ENCODE peak calls at places on chromosomes 7 and 10, in nine cellular contexts. N is OCI-LY7, C is fibroblast of mammary gland, K is cardiac fibroblast, Z is endodermal cell, V is neural progenitor cell, J is tibial nerve, B is left ventricle myocardium inferior, E is NB4. A is an unnamed sample.

GRCh38 chr10:60798870-60799269 is 20.6 kb downstream of the CDK1 start:
- DNase-seq in N (no peak), E (no peak), K (no peak), V (no peak), C (no peak), Z (no peak), B (no peak), J (no peak), A (no peak)

GRCh38 chr7:157585113-157585861 is 248.5 kb downstream of the DNAJB6 start:
- DNase-seq in E (peak), B (no peak), C (no peak), V (peak), J (no peak), Z (no peak), N (peak), K (no peak), A (no peak)

GRCh38 chr7:22476822-22477221 is 23.2 kb downstream of the STEAP1B start:
- DNase-seq in Z (no peak), B (no peak), N (no peak), J (no peak), V (no peak), E (peak), K (no peak), C (no peak), A (no peak)

GRCh38 chr10:44045020-44045419 is 339.9 kb downstream of the CXCL12 start:
- DNase-seq in C (no peak), Z (no peak), J (no peak), V (no peak), E (no peak), K (no peak), N (no peak), B (peak), A (no peak)

GRCh38 chr10:60870803-60871202 is 73.2 kb downstream of the RHOBTB1 start:
- DNase-seq in N (no peak), V (no peak), C (no peak), E (peak), J (no peak), Z (no peak), K (no peak), B (no peak), A (no peak)

GRCh38 chr7:55246181-55246580 is 119.0 kb upstream of the LANCL2 start:
- DNase-seq in C (peak), J (no peak), V (no peak), E (no peak), Z (no peak), K (peak), N (no peak), B (no peak), A (no peak)

GRCh38 chr7:107605223-107605815 is 25.3 kb downstream of the BCAP29 start:
- DNase-seq in K (no peak), E (no peak), Z (no peak), B (no peak), V (no peak), C (no peak), J (no peak), N (no peak), A (no peak)

GRCh38 chr10:102403115-102403514 is 7.6 kb downstream of the NFKB2 start:
- DNase-seq in E (no peak), Z (no peak), J (no peak), V (no peak), K (no peak), B (no peak), C (no peak), N (no peak), A (no peak)

GRCh38 chr10:43219848-43220247 is 47.0 kb downstream of the RASGEF1A start:
- DNase-seq in J (no peak), V (no peak), C (no peak), N (no peak), B (no peak), K (no peak), Z (peak), E (no peak), A (no peak)

GRCh38 chr10:85510682-85511081 is 855.9 kb downstream of the GRID1 start:
- DNase-seq in B (peak), E (peak), C (no peak), K (no peak), J (no peak), V (peak), N (no peak), Z (peak), A (no peak)

GRCh38 chr10:24873281-24873683 is 79.1 kb downstream of the PRTFDC1 start:
- DNase-seq in K (peak), N (no peak), C (peak), E (peak), V (no peak), Z (no peak), B (no peak), J (no peak), A (no peak)

GRCh38 chr10:86440874-86441838 is 74.6 kb upstream of the GRID1 start:
- DNase-seq in K (peak), B (no peak), V (no peak), N (no peak), Z (no peak), E (no peak), C (peak), J (no peak), A (no peak)

GRCh38 chr7:107692501-107692900 is 31.9 kb downstream of the SLC26A4 start:
- DNase-seq in J (no peak), V (no peak), C (peak), N (no peak), E (no peak), K (peak), Z (no peak), B (no peak), A (no peak)

GRCh38 chr7:135650831-135651573 is 11.3 kb upstream of the STMP1 start:
- DNase-seq in N (no peak), E (peak), B (no peak), Z (no peak), V (no peak), K (peak), J (no peak), C (peak), A (no peak)

GRCh38 chr7:135326636-135327280 is 93.1 kb downstream of the STRA8 start:
- DNase-seq in Z (no peak), V (no peak), E (no peak), C (peak), B (no peak), N (no peak), K (peak), J (no peak), A (no peak)

GRCh38 chr10:124092270-124093075 is 925 bp downstream of the CHST15 start:
- DNase-seq in Z (peak), E (no peak), V (peak), B (peak), J (no peak), K (peak), C (no peak), N (peak), A (peak)

GRCh38 chr10:132023092-132023811 is 41.5 kb upstream of the BNIP3 start:
- DNase-seq in B (peak), E (peak), K (peak), V (peak), N (peak), C (peak), Z (peak), J (peak), A (no peak)

GRCh38 chr10:111822661-111823060 is 360.9 kb downstream of the GPAM start:
- DNase-seq in K (no peak), V (no peak), N (no peak), E (no peak), Z (no peak), B (no peak), C (no peak), J (no peak), A (no peak)

GRCh38 chr7:50069613-50070012 is 23.4 kb downstream of the ZPBP start:
- DNase-seq in V (no peak), N (no peak), E (peak), K (peak), B (no peak), C (no peak), J (no peak), Z (peak), A (no peak)

GRCh38 chr7:80722596-80723141 is 84.2 kb downstream of the CD36 start:
- DNase-seq in N (no peak), E (no peak), J (peak), C (peak), B (peak), V (peak), Z (peak), K (peak), A (no peak)

GRCh38 chr10:47041401-47042198 is 130.4 kb downstream of the PTPN20 start:
- DNase-seq in N (no peak), K (no peak), E (no peak), B (no peak), V (no peak), Z (no peak), J (no peak), C (no peak), A (no peak)

GRCh38 chr10:124388823-124389612 is 29.7 kb downstream of the OAT start:
- DNase-seq in J (peak), Z (peak), E (peak), C (peak), V (peak), N (peak), B (peak), K (peak), A (peak)

GRCh38 chr10:74244097-74244685 is 93.2 kb downstream of the ADK start:
- DNase-seq in J (no peak), K (peak), B (no peak), N (peak), V (peak), E (peak), Z (no peak), C (peak), A (no peak)

DNA sequence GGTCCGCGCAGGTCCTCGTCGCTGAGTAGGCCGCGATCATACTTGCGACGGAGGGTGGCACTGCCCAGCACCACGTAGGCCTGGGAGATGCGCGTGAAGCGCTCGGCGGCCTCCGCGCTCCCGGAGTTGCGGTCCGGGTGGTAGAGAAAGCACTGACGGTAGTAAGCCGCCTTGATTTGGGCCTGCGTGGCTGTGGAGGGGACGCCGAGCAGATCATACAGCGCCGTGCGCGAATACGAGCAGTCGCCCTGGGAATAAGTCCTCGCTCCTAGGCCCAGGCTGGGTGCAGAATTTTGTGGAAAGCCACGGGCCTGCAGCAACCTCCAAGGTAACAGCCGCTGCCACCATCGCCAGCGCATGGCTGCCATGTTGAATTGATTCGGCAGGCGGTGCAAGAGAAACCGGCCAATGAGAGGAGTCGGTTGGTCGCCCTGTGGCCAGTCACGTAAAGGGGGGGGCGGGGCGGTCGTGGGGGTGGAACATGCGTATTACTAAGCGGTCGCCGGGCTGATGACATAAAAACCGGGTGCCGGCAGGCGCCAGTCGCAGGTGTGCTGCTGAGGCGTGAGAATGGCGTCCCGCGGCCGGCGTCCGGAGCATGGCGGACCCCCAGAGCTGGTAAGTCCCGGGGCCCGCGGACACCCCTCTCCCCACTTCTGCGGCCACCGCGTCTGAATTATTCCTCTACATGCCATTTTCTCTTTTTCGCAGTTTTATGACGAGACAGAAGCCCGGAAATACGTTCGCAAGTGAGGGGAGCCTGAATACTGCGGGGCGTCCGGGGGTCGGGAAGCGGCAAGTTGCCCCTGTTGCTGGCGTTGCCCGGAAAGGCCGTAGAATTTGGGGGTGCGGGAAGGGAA is at the start of the genes BUD23 and DNAJC30:
- DNase-seq in B (peak), J (peak), Z (peak), E (peak), C (peak), K (peak), V (peak), N (peak), A (peak)
- TF ChIP-seq CTCF in B (no peak), J (no peak), Z (no peak), E (no peak), C (no peak), K (no peak), V (no peak), N (no peak), A (no peak)

GRCh38 chr7:25720427-25720826 is 431.6 kb upstream of the NFE2L3 start:
- DNase-seq in C (peak), V (peak), E (peak), K (peak), Z (no peak), N (peak), B (no peak), J (no peak), A (no peak)
- TF ChIP-seq CTCF in C (peak), V (peak), E (peak), K (peak), Z (peak), N (peak), B (peak), J (no peak), A (peak)

GRCh38 chr7:100632951-100633717 is 8.2 kb downstream of the TFR2 start:
- DNase-seq in N (peak), V (peak), K (peak), J (no peak), Z (peak), B (no peak), E (peak), C (peak), A (peak)
- TF ChIP-seq CTCF in N (peak), V (peak), K (peak), J (no peak), Z (peak), B (peak), E (peak), C (peak), A (no peak)

GRCh38 chr10:2543974-2544373 is 523.4 kb upstream of the PFKP start:
- DNase-seq in E (no peak), C (no peak), J (no peak), B (no peak), N (no peak), K (no peak), Z (no peak), V (no peak), A (no peak)
- TF ChIP-seq CTCF in E (no peak), C (no peak), J (no peak), B (no peak), N (no peak), K (no peak), Z (no peak), V (no peak), A (no peak)

GRCh38 chr10:19629559-19629958 is 186.7 kb upstream of the PLXDC2 start:
- DNase-seq in N (no peak), E (peak), B (peak), K (peak), Z (peak), J (peak), C (peak), V (peak), A (no peak)
- TF ChIP-seq CTCF in N (no peak), E (peak), B (peak), K (peak), Z (no peak), J (no peak), C (peak), V (peak), A (no peak)

GRCh38 chr7:155007947-155008346 is 5.0 kb upstream of the PAXIP1 start:
- DNase-seq in K (peak), V (peak), B (no peak), E (peak), C (peak), J (no peak), N (peak), Z (peak), A (no peak)
- TF ChIP-seq CTCF in K (peak), V (peak), B (peak), E (peak), C (peak), J (peak), N (peak), Z (peak), A (no peak)

A was measured in mesothelial cell of epicardium.